ENCODE peak calls at places on chromosomes 12 and 14, in four cellular contexts. One of them, this sample, is unnamed.

GRCh38 chr12:82698959-82699358 is 12.3 kb downstream of the TMTC2 start:
- DNase-seq in activated naive CD4-positive, alpha-beta T cell treated with anti-CD3 and anti-CD28 coated beads, Interleukin-2, amount 50 U/mL, for 72 hours: no peak
- DNase-seq in OCI-LY7: no peak
- DNase-seq in SW480: peak; percentile 15
- DNase-seq in this sample: no peak

GRCh38 chr14:71891970-71892369 is 40.3 kb upstream of the RGS6 start:
- DNase-seq in OCI-LY7: no peak
- DNase-seq in SW480: no peak
- DNase-seq in activated naive CD4-positive, alpha-beta T cell treated with anti-CD3 and anti-CD28 coated beads, Interleukin-2, amount 50 U/mL, for 72 hours: no peak
- DNase-seq in this sample: no peak

GRCh38 chr12:4866288-4866687 is 43.4 kb upstream of the KCNA1 start:
- DNase-seq in activated naive CD4-positive, alpha-beta T cell treated with anti-CD3 and anti-CD28 coated beads, Interleukin-2, amount 50 U/mL, for 72 hours: no peak
- DNase-seq in OCI-LY7: no peak
- DNase-seq in SW480: no peak
- DNase-seq in this sample: no peak

GRCh38 chr12:106234513-106234912 is 13.3 kb downstream of the CKAP4 start:
- DNase-seq in OCI-LY7: no peak
- DNase-seq in activated naive CD4-positive, alpha-beta T cell treated with anti-CD3 and anti-CD28 coated beads, Interleukin-2, amount 50 U/mL, for 72 hours: no peak
- DNase-seq in SW480: no peak
- DNase-seq in this sample: no peak

GRCh38 chr14:63435204-63435603 is 108.0 kb downstream of the PPP2R5E start:
- DNase-seq in SW480: no peak
- DNase-seq in OCI-LY7: peak; percentile 37
- DNase-seq in activated naive CD4-positive, alpha-beta T cell treated with anti-CD3 and anti-CD28 coated beads, Interleukin-2, amount 50 U/mL, for 72 hours: no peak
- DNase-seq in this sample: no peak

GRCh38 chr14:59595071-59595470 is 18.5 kb upstream of the CCDC175 start:
- DNase-seq in OCI-LY7: no peak
- DNase-seq in SW480: peak; percentile 2
- DNase-seq in activated naive CD4-positive, alpha-beta T cell treated with anti-CD3 and anti-CD28 coated beads, Interleukin-2, amount 50 U/mL, for 72 hours: no peak
- DNase-seq in this sample: no peak

GRCh38 chr14:92039073-92039719 is 663 bp downstream of the TRIP11 start:
- DNase-seq in OCI-LY7: no peak
- DNase-seq in SW480: peak; percentile 82
- DNase-seq in activated naive CD4-positive, alpha-beta T cell treated with anti-CD3 and anti-CD28 coated beads, Interleukin-2, amount 50 U/mL, for 72 hours: peak; percentile 13
- DNase-seq in this sample: peak; percentile 49

GRCh38 chr12:59651230-59651920 is 55.5 kb downstream of the SLC16A7 start:
- DNase-seq in OCI-LY7: no peak
- DNase-seq in activated naive CD4-positive, alpha-beta T cell treated with anti-CD3 and anti-CD28 coated beads, Interleukin-2, amount 50 U/mL, for 72 hours: no peak
- DNase-seq in SW480: no peak
- DNase-seq in this sample: no peak

GRCh38 chr12:66697404-66697803 is 18.5 kb upstream of the GRIP1 start:
- DNase-seq in activated naive CD4-positive, alpha-beta T cell treated with anti-CD3 and anti-CD28 coated beads, Interleukin-2, amount 50 U/mL, for 72 hours: no peak
- DNase-seq in OCI-LY7: peak; percentile 35
- DNase-seq in SW480: no peak
- DNase-seq in this sample: no peak

GRCh38 chr12:26285401-26285800 is 90.0 kb downstream of the SSPN start:
- DNase-seq in activated naive CD4-positive, alpha-beta T cell treated with anti-CD3 and anti-CD28 coated beads, Interleukin-2, amount 50 U/mL, for 72 hours: no peak
- DNase-seq in SW480: no peak
- DNase-seq in OCI-LY7: no peak
- DNase-seq in this sample: no peak

GRCh38 chr12:50618864-50619609 is 114.3 kb downstream of the DIP2B start:
- DNase-seq in activated naive CD4-positive, alpha-beta T cell treated with anti-CD3 and anti-CD28 coated beads, Interleukin-2, amount 50 U/mL, for 72 hours: no peak
- DNase-seq in OCI-LY7: no peak
- DNase-seq in SW480: peak; percentile 88
- DNase-seq in this sample: peak; percentile 66

GRCh38 chr14:90281261-90281660 is 24.9 kb downstream of the PSMC1 start:
- DNase-seq in activated naive CD4-positive, alpha-beta T cell treated with anti-CD3 and anti-CD28 coated beads, Interleukin-2, amount 50 U/mL, for 72 hours: no peak
- DNase-seq in OCI-LY7: no peak
- DNase-seq in SW480: no peak
- DNase-seq in this sample: no peak

GRCh38 chr12:51752490-51752889 is 96.0 kb downstream of the FIGNL2 start:
- DNase-seq in activated naive CD4-positive, alpha-beta T cell treated with anti-CD3 and anti-CD28 coated beads, Interleukin-2, amount 50 U/mL, for 72 hours: no peak
- DNase-seq in SW480: peak; percentile 26
- DNase-seq in OCI-LY7: no peak
- DNase-seq in this sample: no peak

GRCh38 chr12:41576925-41577324 is 388.8 kb downstream of the PDZRN4 start:
- DNase-seq in SW480: no peak
- DNase-seq in activated naive CD4-positive, alpha-beta T cell treated with anti-CD3 and anti-CD28 coated beads, Interleukin-2, amount 50 U/mL, for 72 hours: no peak
- DNase-seq in OCI-LY7: no peak
- DNase-seq in this sample: no peak

GRCh38 chr12:49527361-49528130 is 11.3 kb upstream of the KCNH3 start:
- DNase-seq in activated naive CD4-positive, alpha-beta T cell treated with anti-CD3 and anti-CD28 coated beads, Interleukin-2, amount 50 U/mL, for 72 hours: no peak
- DNase-seq in SW480: no peak
- DNase-seq in OCI-LY7: no peak
- DNase-seq in this sample: no peak

GRCh38 chr14:103188691-103189480 is 65.6 kb downstream of the TNFAIP2 start:
- DNase-seq in OCI-LY7: no peak
- DNase-seq in SW480: no peak
- DNase-seq in activated naive CD4-positive, alpha-beta T cell treated with anti-CD3 and anti-CD28 coated beads, Interleukin-2, amount 50 U/mL, for 72 hours: peak; percentile 54
- DNase-seq in this sample: no peak